ENCODE peak calls at places on chromosomes 3 and 15, in eight cellular contexts. B is ACHN; L is HFFc6; O is naive thymus-derived CD4-positive, alpha-beta T cell; S is Daoy; U is caudate nucleus; G is AG08396; I is cardiac fibroblast. K is an unnamed sample.

GRCh38 chr3:165753560-165753959 is 83.7 kb downstream of the BCHE start:
- DNase-seq in G (peak), U (no peak), L (no peak), B (peak), O (no peak), I (peak), S (no peak), K (no peak)

GRCh38 chr15:90063733-90064247 is 38.5 kb downstream of the IDH2 start:
- DNase-seq in I (no peak), O (no peak), L (no peak), S (no peak), G (no peak), B (no peak), U (no peak), K (no peak)

GRCh38 chr3:38563070-38563901 is 67.1 kb downstream of the EXOG start:
- DNase-seq in O (no peak), L (no peak), G (no peak), U (no peak), I (no peak), B (no peak), S (no peak), K (no peak)

GRCh38 chr3:40598962-40599361 is 74.2 kb downstream of the ZNF621 start:
- DNase-seq in S (no peak), O (no peak), I (no peak), U (no peak), G (no peak), L (no peak), B (no peak), K (no peak)

GRCh38 chr15:40591310-40591845 is 2.7 kb upstream of the KNL1 start:
- DNase-seq in L (no peak), U (no peak), O (no peak), B (no peak), G (no peak), S (no peak), I (no peak), K (no peak)

GRCh38 chr3:146110156-146110555 is 50.8 kb downstream of the PLOD2 start:
- DNase-seq in L (no peak), B (no peak), S (no peak), U (no peak), I (peak), G (no peak), O (no peak), K (no peak)

GRCh38 chr3:135382621-135383020 is 582.9 kb upstream of the PPP2R3A start:
- DNase-seq in I (no peak), L (no peak), S (no peak), G (no peak), O (no peak), U (no peak), B (no peak), K (no peak)

GRCh38 chr3:39168156-39168780 is 14.9 kb upstream of the CSRNP1 start:
- DNase-seq in O (no peak), L (no peak), G (no peak), I (no peak), B (no peak), U (no peak), S (no peak), K (no peak)

GRCh38 chr15:48899793-48900192 is 21.9 kb downstream of the EID1 start:
- DNase-seq in O (no peak), U (no peak), L (no peak), S (no peak), B (no peak), I (no peak), G (no peak), K (no peak)

GRCh38 chr3:43638594-43639447 is 17.0 kb upstream of the ANO10 start:
- DNase-seq in I (no peak), G (no peak), L (peak), B (peak), O (peak), U (no peak), S (peak), K (peak)

GRCh38 chr3:102460579-102460978 is 25.8 kb downstream of the ZPLD1 start:
- DNase-seq in O (no peak), I (no peak), S (no peak), U (no peak), G (no peak), B (peak), L (no peak), K (no peak)

GRCh38 chr3:157104521-157104920 is 55.4 kb downstream of the CCNL1 start:
- DNase-seq in S (no peak), L (peak), B (no peak), I (no peak), G (no peak), O (no peak), U (no peak), K (no peak)

GRCh38 chr15:95174880-95175279 is 943.5 kb downstream of the MCTP2 start:
- DNase-seq in S (no peak), G (no peak), O (no peak), I (peak), L (no peak), B (no peak), U (no peak), K (no peak)

GRCh38 chr3:36944641-36945270 is at the start of gene TRANK1:
- DNase-seq in B (peak), L (no peak), U (no peak), G (peak), O (peak), S (peak), I (peak), K (peak)

GRCh38 chr3:38488949-38489348 is 7.2 kb upstream of the EXOG start:
- DNase-seq in G (no peak), S (no peak), O (no peak), L (no peak), B (no peak), I (no peak), U (no peak), K (no peak)

GRCh38 chr3:44208086-44208485 is 33.6 kb upstream of the TOPAZ1 start:
- DNase-seq in G (no peak), I (no peak), O (peak), U (no peak), L (peak), S (no peak), B (no peak), K (no peak)

GRCh38 chr15:72420580-72420979 is 22.5 kb downstream of the TMEM202 start:
- DNase-seq in U (no peak), O (no peak), B (no peak), I (no peak), S (no peak), L (no peak), G (no peak), K (no peak)

GRCh38 chr3:10519236-10519635 is 13.8 kb upstream of the ATP2B2 start:
- DNase-seq in I (no peak), L (no peak), U (no peak), O (no peak), G (no peak), S (peak), B (no peak), K (no peak)

GRCh38 chr3:47159820-47160219 is 4.1 kb downstream of the SETD2 start:
- DNase-seq in S (no peak), L (no peak), I (no peak), U (no peak), G (no peak), B (no peak), O (no peak), K (no peak)

GRCh38 chr15:62477929-62478328 is 312.8 kb upstream of the C2CD4B start:
- DNase-seq in U (no peak), I (no peak), B (no peak), S (no peak), O (no peak), G (no peak), L (no peak), K (no peak)

GRCh38 chr3:46495901-46496456 is 1.8 kb upstream of the RTP3 start:
- DNase-seq in O (no peak), G (peak), I (no peak), L (peak), U (no peak), S (peak), B (no peak), K (no peak)

GRCh38 chr3:133075027-133075426 is 36.8 kb downstream of the TMEM108 start:
- DNase-seq in U (no peak), G (no peak), S (no peak), L (no peak), B (no peak), I (no peak), O (no peak), K (no peak)

K was measured in T-helper 17 cell.